ENCODE peak calls at places on chromosome 17, in ten cellular contexts. W, A, J, M, C, I, U, O, T and R are unnamed samples.

GRCh38 chr17:42928714-42929496 is 28.3 kb downstream of the G6PC1 start:
- DNase-seq in J (peak; percentile 27), T (no peak), C (peak; percentile 28), M (peak; percentile 94), W (peak; percentile 18), O (peak; percentile 66), A (peak; percentile 58), U (peak; percentile 82), I (peak; percentile 86), R (peak; percentile 87)

GRCh38 chr17:33012522-33013033 is 20.9 kb downstream of the SPACA3 start:
- DNase-seq in T (no peak), A (no peak), J (no peak), O (peak; percentile 97), I (no peak), C (no peak), M (peak; percentile 94), U (no peak), W (no peak), R (no peak)

GRCh38 chr17:59620518-59621259 is 994 bp downstream of the CLTC start:
- DNase-seq in C (peak; percentile 57), J (peak; percentile 35), A (peak; percentile 57), T (peak; percentile 39), W (peak; percentile 49), O (peak; percentile 56), U (peak; percentile 73), M (peak; percentile 35), I (peak; percentile 52), R (peak; percentile 51)

GRCh38 chr17:61397086-61397842 is 2.4 kb upstream of the TBX2 start:
- DNase-seq in I (no peak), W (no peak), O (peak; percentile 28), J (no peak), U (no peak), C (no peak), A (no peak), T (no peak), M (peak; percentile 57), R (no peak)

GRCh38 chr17:6096201-6097004 is 26.2 kb downstream of the WSCD1 start:
- DNase-seq in M (no peak), W (no peak), T (no peak), C (no peak), U (no peak), O (no peak), A (no peak), J (no peak), I (no peak), R (no peak)

GRCh38 chr17:77728022-77728671 is 230.4 kb upstream of the TNRC6C start:
- DNase-seq in T (no peak), J (peak; percentile 73), C (peak; percentile 5), O (peak; percentile 13), M (peak; percentile 14), U (no peak), I (no peak), A (no peak), W (no peak), R (peak; percentile 44)

GRCh38 chr17:7252176-7253043 is at the start of gene ELP5:
- DNase-seq in I (peak; percentile 93), U (peak; percentile 97), O (peak; percentile 97), J (peak; percentile 97), W (peak; percentile 96), C (peak; percentile 88), T (peak; percentile 95), M (peak; percentile 97), A (peak; percentile 96), R (peak; percentile 96)

GRCh38 chr17:82215972-82216300 is 3.3 kb upstream of the CCDC57 start:
- DNase-seq in T (no peak), U (no peak), W (no peak), A (no peak), C (no peak), O (no peak), M (no peak), J (no peak), I (no peak), R (no peak)

GRCh38 chr17:73650147-73650546 is 5.9 kb upstream of the SDK2 start:
- DNase-seq in C (no peak), J (no peak), A (peak; percentile 7), U (peak; percentile 45), M (no peak), T (no peak), O (no peak), I (no peak), W (peak; percentile 52), R (peak; percentile 59)

GRCh38 chr17:72666519-72666874 is 426.0 kb downstream of the SLC39A11 start:
- DNase-seq in M (no peak), U (peak; percentile 64), W (no peak), C (no peak), O (no peak), A (no peak), I (no peak), J (no peak), T (no peak), R (no peak)

GRCh38 chr17:54373970-54374369 is 526.7 kb upstream of the TOM1L1 start:
- DNase-seq in C (no peak), O (no peak), T (no peak), I (no peak), U (no peak), M (no peak), W (no peak), J (no peak), A (no peak), R (no peak)

GRCh38 chr17:9199474-9200196 is 178.3 kb downstream of the NTN1 start:
- DNase-seq in I (no peak), W (no peak), J (no peak), M (no peak), T (no peak), O (no peak), C (no peak), A (no peak), U (no peak), R (no peak)

GRCh38 chr17:77601054-77601979 is 357.2 kb upstream of the TNRC6C start:
- DNase-seq in A (peak; percentile 30), U (no peak), J (peak; percentile 76), M (peak; percentile 11), O (no peak), I (no peak), C (no peak), W (no peak), T (no peak), R (no peak)